ENCODE peak calls at places on chromosome 3, in four cellular contexts. H is left lung; S is CD8-positive, alpha-beta memory T cell; C is heart right ventricle. Y is an unnamed sample. For H3K9me3, the result is how much of the 10 kb centered on the place peaks cover.

GRCh38 chr3:110814170-110815007 is 257.2 kb upstream of the NECTIN3 start:
- DNase-seq in H (no peak), S (peak), C (no peak), Y (no peak)

GRCh38 chr3:174547801-174548200 is 311.3 kb upstream of the NAALADL2 start:
- DNase-seq in H (no peak), S (no peak), C (no peak), Y (no peak)

GRCh38 chr3:44058022-44058867 is 183.4 kb upstream of the TOPAZ1 start:
- DNase-seq in H (no peak), S (no peak), C (no peak), Y (no peak)

GRCh38 chr3:104628185-104628789 is 738.4 kb upstream of the ALCAM start:
- DNase-seq in H (no peak), S (no peak), C (no peak), Y (no peak)

GRCh38 chr3:5057857-5058324 is 64.2 kb upstream of the ARL8B start:
- DNase-seq in H (no peak), S (peak), C (peak), Y (peak)

GRCh38 chr3:177813322-177813721 is 616.0 kb upstream of the TBL1XR1 start:
- DNase-seq in H (no peak), S (no peak), C (no peak), Y (no peak)

GRCh38 chr3:159761377-159761776 is 227.3 kb upstream of the IL12A start:
- DNase-seq in H (no peak), S (no peak), C (peak), Y (no peak)

GRCh38 chr3:50194903-50195500 is 3.6 kb downstream of the GNAT1 start:
- DNase-seq in H (no peak), S (peak), C (no peak), Y (no peak)

GRCh38 chr3:146280859-146281258 is 30.0 kb upstream of the PLSCR4 start:
- DNase-seq in H (peak), S (no peak), C (peak), Y (no peak)

GRCh38 chr3:177013681-177014280 is 183.5 kb downstream of the TBL1XR1 start:
- DNase-seq in H (no peak), S (no peak), C (no peak), Y (no peak)

GRCh38 chr3:181487236-181487978 is 224.3 kb upstream of the SOX2 start:
- DNase-seq in H (no peak), S (no peak), C (no peak), Y (no peak)

GRCh38 chr3:193827039-193827669 is 234.1 kb downstream of the OPA1 start:
- DNase-seq in H (no peak), S (no peak), C (no peak), Y (no peak)

GRCh38 chr3:117127147-117127546 is 417.6 kb downstream of the TUSC7 start:
- DNase-seq in H (no peak), S (no peak), C (no peak), Y (no peak)

GRCh38 chr3:37695138-37695537 is 166.5 kb upstream of the CTDSPL start:
- DNase-seq in H (no peak), S (no peak), C (no peak), Y (no peak)

GRCh38 chr3:110791971-110792370 is 279.6 kb upstream of the NECTIN3 start:
- DNase-seq in H (no peak), S (no peak), C (no peak), Y (no peak)

GRCh38 chr3:188914556-188914955 is 257.2 kb upstream of the TPRG1 start:
- DNase-seq in H (no peak), S (no peak), C (no peak), Y (no peak)

GRCh38 chr3:79461129-79461792 is 306.5 kb downstream of the ROBO1 start:
- DNase-seq in H (no peak), S (no peak), C (no peak), Y (no peak)

GRCh38 chr3:10238330-10238995 is 9.8 kb upstream of the TATDN2 start:
- DNase-seq in H (no peak), S (peak), C (no peak), Y (no peak)

GRCh38 chr3:129809297-129809696 is 84.2 kb downstream of the TMCC1 start:
- DNase-seq in H (no peak), S (no peak), C (no peak), Y (no peak)

GRCh38 chr3:123559040-123559861 is 25.6 kb downstream of the HACD2 start:
- DNase-seq in H (no peak), S (no peak), C (no peak), Y (no peak)

GRCh38 chr3:127390365-127391025 is 102.6 kb upstream of the PRR20G start:
- DNase-seq in H (no peak), S (no peak), C (no peak), Y (no peak)

GRCh38 chr3:184325715-184326114 is 11.3 kb downstream of the EIF4G1 start:
- DNase-seq in H (no peak), S (no peak), C (no peak), Y (no peak)

GRCh38 chr3:122680381-122681293 is at the start of gene PARP14:
- DNase-seq in H (peak), S (peak), C (peak), Y (peak)

GRCh38 chr3:65664927-65665326 is 373.8 kb downstream of the MAGI1 start:
- DNase-seq in H (no peak), S (no peak), C (no peak), Y (no peak)
- H3K9me3 ChIP-seq in H (under half), S (under half), C (under half), Y (under half)

DNA sequence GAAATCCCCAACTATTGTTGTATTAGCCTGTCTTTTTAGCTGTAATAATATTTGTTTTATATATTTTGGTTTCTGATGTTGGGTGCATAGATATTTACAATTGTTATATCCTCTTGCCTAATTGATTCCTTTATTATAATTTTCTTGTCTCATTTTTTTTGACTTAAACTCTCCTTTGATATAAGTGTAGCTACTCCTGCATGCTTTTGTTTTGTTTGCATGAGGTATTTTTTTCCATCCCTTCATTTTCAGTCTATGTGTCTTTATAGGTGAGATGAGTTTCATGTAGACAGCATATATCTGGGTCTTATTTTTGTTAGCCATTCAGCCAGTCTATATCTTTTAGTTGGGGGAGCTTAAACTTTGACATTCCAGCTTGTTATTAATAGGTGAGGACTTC is 37.4 kb downstream of the FAIM start:
- DNase-seq in H (no peak), S (no peak), C (no peak), Y (no peak)
- H3K9me3 ChIP-seq in H (under half), S (under half), C (half or more), Y (under half)

GRCh38 chr3:102144063-102144462 is 290.8 kb upstream of the ZPLD1 start:
- DNase-seq in H (no peak), S (no peak), C (no peak), Y (no peak)
- H3K9me3 ChIP-seq in H (under half), S (under half), C (under half), Y (under half)

DNA sequence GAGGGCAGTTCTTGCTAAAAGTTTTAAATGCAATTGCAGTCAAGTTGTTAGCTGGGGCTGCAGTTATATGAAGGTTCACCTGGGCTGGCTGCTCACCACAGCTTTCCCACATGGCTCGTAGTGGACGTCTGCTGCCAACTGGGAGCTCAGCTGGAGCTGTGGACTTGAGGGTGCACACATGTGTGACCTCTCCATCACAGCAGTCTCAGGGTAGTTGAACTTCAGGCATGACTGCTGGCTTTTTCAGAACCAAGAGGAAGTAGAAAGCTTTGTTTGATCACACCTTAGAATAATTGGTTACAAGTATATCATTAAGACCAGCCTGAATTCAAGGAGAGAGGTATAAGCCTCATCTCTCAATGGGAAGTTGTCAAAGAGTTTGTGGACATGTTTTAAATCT is 74.1 kb downstream of the CHL1 start:
- DNase-seq in H (no peak), S (no peak), C (no peak), Y (no peak)
- H3K9me3 ChIP-seq in H (under half), S (under half), C (under half), Y (under half)